ENCODE peak calls at places on chromosomes 3 and 15, in nine cellular contexts. D, Z, T, X, B, P, L, F and O are unnamed samples.

GRCh38 chr3:111481551-111481950 is 60.4 kb upstream of the CD96 start:
- DNase-seq in P (no peak), L (no peak), F (no peak), Z (no peak), X (no peak), D (no peak), B (no peak), T (no peak), O (no peak)

GRCh38 chr3:94089126-94089525 is 26.3 kb downstream of the NSUN3 start:
- DNase-seq in T (no peak), Z (no peak), B (no peak), D (no peak), P (no peak), F (no peak), L (no peak), X (no peak), O (no peak)

GRCh38 chr15:80931721-80932609 is 57.7 kb downstream of the MESD start:
- DNase-seq in Z (no peak), T (no peak), B (no peak), D (no peak), P (no peak), L (no peak), X (no peak), F (no peak), O (no peak)

GRCh38 chr3:10407361-10407760 is 86.4 kb upstream of the SEC13 start:
- DNase-seq in Z (no peak), X (no peak), F (no peak), D (no peak), P (no peak), L (no peak), B (no peak), T (no peak), O (no peak)

GRCh38 chr15:29859293-29859692 is 37.0 kb upstream of the TJP1 start:
- DNase-seq in F (no peak), B (no peak), Z (no peak), L (no peak), D (no peak), T (no peak), P (no peak), X (no peak), O (no peak)

GRCh38 chr3:171994646-171995441 is 44.5 kb upstream of the FNDC3B start:
- DNase-seq in Z (no peak), B (no peak), F (no peak), L (no peak), P (no peak), D (no peak), T (peak), X (peak), O (peak)

GRCh38 chr15:32730677-32731654 is 13.2 kb downstream of the GREM1 start:
- DNase-seq in X (peak), B (no peak), D (no peak), P (no peak), F (no peak), Z (peak), L (peak), T (peak), O (peak)

GRCh38 chr3:130457681-130458080 is 59.3 kb upstream of the COL6A6 start:
- DNase-seq in D (no peak), L (no peak), B (no peak), T (no peak), X (no peak), P (no peak), F (no peak), Z (no peak), O (no peak)

GRCh38 chr3:187983484-187984124 is 170.4 kb upstream of the LPP start:
- DNase-seq in L (no peak), Z (no peak), P (no peak), B (no peak), X (no peak), F (no peak), D (no peak), T (no peak), O (no peak)

GRCh38 chr15:48625126-48625525 is 20.4 kb downstream of the FBN1 start:
- DNase-seq in T (no peak), L (no peak), P (no peak), D (no peak), Z (no peak), X (peak), B (no peak), F (no peak), O (no peak)

GRCh38 chr3:25156526-25157075 is 271.5 kb upstream of the RARB start:
- DNase-seq in B (no peak), L (no peak), P (no peak), X (peak), Z (no peak), F (peak), D (peak), T (peak), O (no peak)

GRCh38 chr15:68618339-68619302 is 39.8 kb downstream of the CORO2B start:
- DNase-seq in L (no peak), T (no peak), P (no peak), D (no peak), B (no peak), Z (no peak), X (peak), F (no peak), O (no peak)

GRCh38 chr3:66582721-66583141 is 81.9 kb upstream of the LRIG1 start:
- DNase-seq in F (no peak), P (peak), L (no peak), B (no peak), D (no peak), T (no peak), Z (peak), X (no peak), O (no peak)

GRCh38 chr3:9067352-9067975 is 104.2 kb upstream of the RAD18 start:
- DNase-seq in D (peak), B (peak), T (peak), F (peak), Z (peak), X (peak), P (no peak), L (no peak), O (no peak)

GRCh38 chr3:108293858-108294257 is 2.5 kb upstream of the HHLA2 start:
- DNase-seq in Z (no peak), D (no peak), P (no peak), L (no peak), B (no peak), F (no peak), T (no peak), X (no peak), O (no peak)

GRCh38 chr15:26287381-26287780 is 424.3 kb upstream of the ATP10A start:
- DNase-seq in Z (no peak), T (no peak), B (no peak), L (no peak), P (no peak), X (no peak), D (no peak), F (no peak), O (no peak)

GRCh38 chr3:39051649-39052557 is at the start of the genes SCN11A and WDR48:
- DNase-seq in Z (peak), F (peak), T (peak), X (peak), P (peak), B (peak), D (peak), L (peak), O (peak)

GRCh38 chr3:105781871-105782270 is 86.9 kb downstream of the CBLB start:
- DNase-seq in L (no peak), T (no peak), F (no peak), B (no peak), P (no peak), X (peak), Z (no peak), D (no peak), O (no peak)

GRCh38 chr3:106281231-106281630 is 412.4 kb upstream of the CBLB start:
- DNase-seq in T (peak), B (no peak), P (no peak), D (no peak), Z (no peak), X (peak), F (no peak), L (no peak), O (no peak)

GRCh38 chr3:37574177-37574958 is 287.3 kb upstream of the CTDSPL start:
- DNase-seq in T (no peak), D (no peak), B (no peak), P (no peak), X (no peak), F (no peak), L (no peak), Z (no peak), O (no peak)
- H3K27ac ChIP-seq in T (no peak), D (peak), B (no peak), P (peak), X (no peak), F (no peak), L (no peak), Z (no peak), O (no peak)

DNA sequence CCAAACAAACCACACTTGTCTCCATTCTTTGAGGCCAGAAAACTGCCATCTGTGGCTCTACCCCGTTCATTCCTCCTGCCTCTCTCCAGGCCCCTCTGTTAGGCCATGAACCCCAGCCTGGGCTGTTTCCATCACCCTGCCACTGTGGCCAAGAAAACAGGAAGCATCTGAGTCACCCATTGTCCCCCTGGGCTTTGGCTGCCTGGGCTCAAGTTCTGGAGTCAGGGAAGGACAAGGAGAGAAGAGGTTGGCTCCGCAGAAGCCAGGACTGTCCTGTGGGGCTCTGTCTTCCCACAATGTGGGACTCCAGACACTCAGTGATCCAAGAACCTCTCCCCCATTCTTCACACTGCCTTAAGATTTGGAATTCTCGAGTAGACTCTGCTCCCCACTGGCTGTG is 14.8 kb upstream of the LCTL start:
- DNase-seq in T (no peak), D (no peak), B (no peak), L (no peak), Z (no peak), F (no peak), X (peak), P (peak), O (no peak)
- H3K27ac ChIP-seq in T (no peak), D (no peak), B (no peak), L (no peak), Z (no peak), F (no peak), X (no peak), P (no peak), O (no peak)

GRCh38 chr15:30990451-30991300 is 752 bp downstream of the MTMR10 start:
- DNase-seq in B (no peak), Z (peak), X (no peak), P (no peak), D (no peak), L (no peak), F (no peak), T (no peak), O (no peak)

GRCh38 chr15:30984542-30984941 is 6.9 kb downstream of the MTMR10 start:
- DNase-seq in L (no peak), T (no peak), B (no peak), P (no peak), D (no peak), X (no peak), F (no peak), Z (no peak), O (no peak)

GRCh38 chr15:30990036-30990435 is 1.4 kb downstream of the MTMR10 start:
- DNase-seq in Z (no peak), L (no peak), B (no peak), X (no peak), P (no peak), T (no peak), F (no peak), D (no peak), O (no peak)

GRCh38 chr15:30984118-30984517 is 7.3 kb downstream of the MTMR10 start:
- DNase-seq in L (no peak), Z (no peak), T (no peak), X (no peak), P (no peak), D (no peak), F (no peak), B (no peak), O (no peak)

GRCh38 chr15:30985081-30985531 is 6.3 kb downstream of the MTMR10 start:
- DNase-seq in T (no peak), X (peak), Z (peak), D (no peak), L (no peak), P (no peak), B (no peak), F (no peak), O (no peak)
- H3K27ac ChIP-seq in T (no peak), X (no peak), Z (no peak), D (peak), L (no peak), P (peak), B (no peak), F (no peak), O (no peak)

GRCh38 chr3:15399970-15400369 is 27.4 kb downstream of the METTL6 start:
- DNase-seq in B (no peak), X (no peak), T (no peak), P (no peak), F (no peak), D (no peak), L (no peak), Z (no peak), O (no peak)

GRCh38 chr3:15404767-15405166 is 22.6 kb downstream of the METTL6 start:
- DNase-seq in P (no peak), B (no peak), Z (no peak), F (no peak), T (no peak), X (no peak), D (no peak), L (no peak), O (no peak)

GRCh38 chr3:15401936-15402335 is 25.4 kb downstream of the METTL6 start:
- DNase-seq in P (no peak), L (no peak), D (no peak), Z (no peak), F (no peak), B (no peak), T (no peak), X (no peak), O (no peak)

GRCh38 chr3:15405448-15406050 is 21.8 kb downstream of the METTL6 start:
- DNase-seq in Z (no peak), X (peak), B (no peak), P (no peak), F (no peak), L (no peak), T (peak), D (no peak), O (no peak)

GRCh38 chr3:15403965-15404364 is 23.4 kb downstream of the METTL6 start:
- DNase-seq in Z (no peak), L (no peak), T (no peak), D (no peak), F (no peak), B (no peak), X (no peak), P (no peak), O (no peak)
- H3K27ac ChIP-seq in Z (no peak), L (no peak), T (no peak), D (no peak), F (no peak), B (no peak), X (no peak), P (peak), O (no peak)

GRCh38 chr15:57595011-57595866 is 3.5 kb downstream of the MYZAP start:
- DNase-seq in X (no peak), F (no peak), D (no peak), T (peak), B (no peak), P (no peak), Z (no peak), L (no peak), O (no peak)
- H3K27ac ChIP-seq in X (peak), F (no peak), D (peak), T (peak), B (no peak), P (no peak), Z (peak), L (peak), O (no peak)

GRCh38 chr15:98506172-98506571 is 142.2 kb upstream of the IGF1R start:
- DNase-seq in Z (no peak), L (no peak), X (no peak), D (no peak), T (no peak), B (no peak), F (no peak), P (no peak), O (no peak)
- H3K27ac ChIP-seq in Z (no peak), L (no peak), X (no peak), D (no peak), T (no peak), B (no peak), F (no peak), P (peak), O (no peak)

DNA sequence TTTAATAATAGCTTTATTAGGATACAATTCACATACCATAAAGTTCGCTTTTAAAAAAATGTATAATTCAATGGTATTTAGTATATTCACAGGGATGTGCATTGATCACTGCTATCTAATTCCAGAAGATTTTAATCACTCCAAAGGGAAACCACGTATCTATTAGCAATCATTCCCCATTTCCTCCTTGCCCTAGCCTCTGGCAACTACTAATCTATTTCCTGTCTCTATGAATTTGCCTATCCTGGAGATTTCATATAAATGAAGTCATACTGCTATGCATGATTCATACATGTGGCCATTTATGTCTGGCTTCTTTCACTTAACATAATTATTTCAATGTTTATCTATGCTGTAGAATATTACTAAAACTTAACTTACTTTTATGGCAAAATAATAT is 32.0 kb upstream of the CASR start:
- DNase-seq in Z (no peak), D (no peak), B (no peak), P (no peak), L (no peak), X (no peak), F (no peak), T (no peak), O (peak)
- H3K27ac ChIP-seq in Z (no peak), D (no peak), B (no peak), P (no peak), L (peak), X (no peak), F (no peak), T (no peak), O (peak)

DNA sequence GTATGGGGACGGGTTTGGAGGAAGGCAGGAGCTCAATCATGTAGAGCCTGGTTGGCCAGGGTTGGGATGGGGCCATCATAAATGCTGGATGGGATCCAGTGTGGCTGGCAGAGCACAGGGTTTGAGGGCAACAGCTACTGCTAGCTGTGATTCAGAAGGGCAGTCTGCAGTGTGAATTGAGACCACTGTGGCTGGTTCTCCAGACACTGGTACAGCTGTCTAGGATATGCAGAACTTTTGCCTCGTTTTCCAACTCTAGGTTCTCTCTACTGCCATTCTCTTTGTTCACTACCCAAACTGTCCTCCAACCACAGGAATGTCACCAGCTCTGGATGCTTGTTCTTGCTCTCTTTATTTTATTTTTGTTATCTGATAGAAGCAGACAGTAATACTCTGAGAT is 543.6 kb downstream of the AGBL1 start:
- DNase-seq in T (no peak), D (no peak), P (no peak), Z (no peak), F (no peak), B (no peak), X (no peak), L (no peak), O (no peak)
- H3K27ac ChIP-seq in T (no peak), D (no peak), P (no peak), Z (no peak), F (no peak), B (no peak), X (no peak), L (no peak), O (no peak)

GRCh38 chr15:88700716-88701115 is 61.9 kb downstream of the ISG20 start:
- DNase-seq in B (no peak), Z (no peak), F (no peak), D (no peak), X (no peak), T (no peak), L (no peak), P (no peak), O (no peak)
- H3K27ac ChIP-seq in B (no peak), Z (no peak), F (no peak), D (no peak), X (no peak), T (no peak), L (no peak), P (no peak), O (no peak)